ENCODE peak calls at places on chromosomes 16 and 17, in five cellular contexts. B is GM23338, V is transverse colon, H is sigmoid colon, G is SK-N-SH. U is an unnamed sample. For H3K36me3, the result is how much of the 10 kb centered on the place peaks cover.

GRCh38 chr16:83958137-83958810 is 5.2 kb downstream of the OSGIN1 start:
- DNase-seq in V (no peak), B (no peak), H (no peak), G (peak), U (no peak)

GRCh38 chr16:19119564-19119963 is 5.8 kb downstream of the ITPRIPL2 start:
- DNase-seq in V (no peak), H (no peak), G (no peak), B (no peak), U (no peak)

GRCh38 chr17:68324114-68324513 is 32.8 kb downstream of the ARSG start:
- DNase-seq in B (no peak), H (no peak), V (no peak), G (no peak), U (no peak)

GRCh38 chr17:19766016-19766415 is 17.9 kb upstream of the ALDH3A1 start:
- DNase-seq in V (no peak), B (no peak), G (no peak), H (no peak), U (peak)

GRCh38 chr16:24995033-24995432 is 20.1 kb downstream of the ARHGAP17 start:
- DNase-seq in G (no peak), B (no peak), H (no peak), V (no peak), U (no peak)

GRCh38 chr17:44785921-44786320 is 27.1 kb downstream of the ADAM11 start:
- DNase-seq in H (no peak), G (no peak), B (no peak), V (no peak), U (no peak)

GRCh38 chr17:14737984-14738651 is 437.2 kb downstream of the HS3ST3B1 start:
- DNase-seq in G (no peak), H (peak), B (peak), V (peak), U (peak)

GRCh38 chr17:18960803-18961511 is 9.0 kb downstream of the SLC5A10 start:
- DNase-seq in B (peak), G (peak), V (peak), H (peak), U (peak)

GRCh38 chr17:81544281-81544974 is 7.7 kb downstream of the FAAP100 start:
- DNase-seq in H (no peak), B (no peak), V (no peak), G (no peak), U (no peak)

GRCh38 chr16:24430937-24431760 is 108.2 kb upstream of the RBBP6 start:
- DNase-seq in H (no peak), V (no peak), B (no peak), G (no peak), U (no peak)

GRCh38 chr17:50953831-50954601 is 87.9 kb upstream of the TOB1 start:
- DNase-seq in B (peak), V (peak), H (peak), G (peak), U (no peak)

GRCh38 chr17:37479025-37479424 is 10.7 kb upstream of the DUSP14 start:
- DNase-seq in G (no peak), B (no peak), H (no peak), V (no peak), U (no peak)

GRCh38 chr17:55237268-55237667 is 27.5 kb upstream of the HLF start:
- DNase-seq in V (no peak), H (no peak), B (no peak), G (no peak), U (no peak)

GRCh38 chr16:57091200-57091989 is 988 bp upstream of the CPNE2 start:
- DNase-seq in H (peak), V (peak), B (peak), G (peak), U (no peak)

GRCh38 chr17:12743046-12743445 is 46.3 kb upstream of the ARHGAP44 start:
- DNase-seq in G (no peak), B (no peak), V (no peak), H (no peak), U (no peak)

GRCh38 chr17:2598166-2598565 is 4.7 kb downstream of the PAFAH1B1 start:
- DNase-seq in G (no peak), V (no peak), B (no peak), H (no peak), U (no peak)

GRCh38 chr17:43135454-43135819 is 10.3 kb upstream of the BRCA1 start:
- DNase-seq in B (peak), H (peak), V (no peak), G (no peak), U (no peak)

GRCh38 chr17:11564483-11565380 is 33.5 kb upstream of the DNAH9 start:
- DNase-seq in B (no peak), H (no peak), G (no peak), V (no peak), U (no peak)

GRCh38 chr17:56144205-56144604 is 9.1 kb upstream of the ANKFN1 start:
- DNase-seq in G (no peak), H (no peak), V (no peak), B (no peak), U (no peak)

GRCh38 chr16:5461141-5461540 is 363.5 kb upstream of the EEF2KMT start:
- DNase-seq in H (no peak), V (no peak), B (no peak), G (peak), U (no peak)

GRCh38 chr17:78192616-78193015 is 5.5 kb downstream of the AFMID start:
- DNase-seq in H (no peak), G (no peak), V (no peak), B (no peak), U (no peak)

GRCh38 chr16:55543470-55543869 is 23.0 kb upstream of the CAPNS2 start:
- DNase-seq in H (no peak), V (no peak), G (peak), B (peak), U (no peak)

GRCh38 chr17:79841369-79842135 is 2.3 kb upstream of the CBX4 start:
- DNase-seq in H (no peak), B (peak), G (no peak), V (no peak), U (no peak)

GRCh38 chr16:80175011-80175410 is 365.8 kb upstream of the DYNLRB2 start:
- DNase-seq in H (no peak), V (no peak), B (no peak), G (no peak), U (no peak)

GRCh38 chr17:82107341-82107860 is 9.4 kb upstream of the FASN start:
- DNase-seq in B (peak), G (peak), V (no peak), H (peak), U (no peak)

GRCh38 chr17:43832168-43832975 is 574 bp downstream of the MPP3 start:
- DNase-seq in V (peak), H (peak), B (peak), G (peak), U (no peak)

GRCh38 chr17:7043544-7044268 is at the start of gene SLC16A11:
- DNase-seq in H (no peak), V (peak), G (peak), B (peak), U (no peak)

GRCh38 chr17:66304304-66305174 is 2.1 kb downstream of the PRKCA start:
- DNase-seq in B (peak), H (no peak), G (peak), V (peak), U (no peak)

GRCh38 chr16:15440852-15441251 is 6.5 kb downstream of the BMERB1 start:
- DNase-seq in B (no peak), G (no peak), V (no peak), H (no peak), U (no peak)

GRCh38 chr16:64826374-64826773 is 295.5 kb downstream of the CDH11 start:
- DNase-seq in V (no peak), H (no peak), B (no peak), G (no peak), U (no peak)

GRCh38 chr16:55561319-55561848 is 5.1 kb upstream of the CAPNS2 start:
- DNase-seq in V (no peak), B (no peak), H (no peak), G (peak), U (no peak)

GRCh38 chr16:81632392-81633146 is 146.5 kb upstream of the PLCG2 start:
- DNase-seq in H (no peak), B (no peak), G (no peak), V (peak), U (no peak)

GRCh38 chr16:82995927-82996441 is 369.2 kb downstream of the CDH13 start:
- DNase-seq in H (no peak), G (no peak), V (peak), B (no peak), U (no peak)

DNA sequence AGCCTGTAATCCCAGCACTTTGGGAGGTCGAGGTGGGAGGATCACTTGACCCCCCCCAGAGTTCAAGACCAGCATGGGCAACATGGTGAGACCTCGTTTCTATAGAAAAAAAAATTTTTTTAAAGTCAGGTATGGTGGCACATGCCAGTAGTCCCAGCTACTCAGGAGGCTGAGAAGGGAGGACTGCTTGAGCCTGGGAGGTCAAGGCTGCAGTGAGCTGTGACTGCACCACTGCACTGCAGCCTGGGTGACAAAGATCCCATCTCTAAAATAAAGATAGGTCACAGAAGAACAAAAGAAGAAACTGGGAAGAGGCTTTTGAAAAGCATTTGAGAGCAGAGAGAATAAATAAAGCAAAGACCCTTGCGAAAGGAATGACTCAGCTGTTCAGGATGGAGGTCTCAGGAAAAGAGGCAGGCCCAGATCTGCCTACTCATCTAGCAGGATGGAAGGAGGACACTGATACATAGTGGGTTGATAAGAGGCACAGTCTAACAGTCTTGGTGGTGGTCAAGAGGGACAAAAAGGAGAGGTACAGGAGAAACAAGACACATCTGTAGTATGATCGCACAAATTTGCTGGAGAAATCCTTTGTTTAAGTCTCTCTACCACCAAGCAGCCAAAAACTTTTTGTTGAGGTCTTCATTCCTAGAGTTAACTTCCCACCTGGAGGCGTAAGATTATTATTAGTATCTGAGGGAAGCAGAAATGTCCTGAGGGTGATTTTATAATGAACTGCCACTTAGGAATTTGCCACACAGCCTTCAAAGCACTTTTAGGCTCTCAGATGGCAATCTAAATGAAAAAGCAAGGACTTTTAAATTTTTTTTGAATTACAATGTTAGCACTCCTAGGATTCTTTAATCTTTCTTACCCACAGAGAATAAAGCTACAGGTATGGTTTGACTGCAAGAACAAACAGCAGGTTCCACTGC is 17.6 kb downstream of the ZSWIM7 start:
- DNase-seq in B (peak), V (no peak), G (no peak), H (no peak), U (no peak)
- H3K36me3 ChIP-seq in B (under half), V (under half), G (under half), H (under half), U (half or more)

DNA sequence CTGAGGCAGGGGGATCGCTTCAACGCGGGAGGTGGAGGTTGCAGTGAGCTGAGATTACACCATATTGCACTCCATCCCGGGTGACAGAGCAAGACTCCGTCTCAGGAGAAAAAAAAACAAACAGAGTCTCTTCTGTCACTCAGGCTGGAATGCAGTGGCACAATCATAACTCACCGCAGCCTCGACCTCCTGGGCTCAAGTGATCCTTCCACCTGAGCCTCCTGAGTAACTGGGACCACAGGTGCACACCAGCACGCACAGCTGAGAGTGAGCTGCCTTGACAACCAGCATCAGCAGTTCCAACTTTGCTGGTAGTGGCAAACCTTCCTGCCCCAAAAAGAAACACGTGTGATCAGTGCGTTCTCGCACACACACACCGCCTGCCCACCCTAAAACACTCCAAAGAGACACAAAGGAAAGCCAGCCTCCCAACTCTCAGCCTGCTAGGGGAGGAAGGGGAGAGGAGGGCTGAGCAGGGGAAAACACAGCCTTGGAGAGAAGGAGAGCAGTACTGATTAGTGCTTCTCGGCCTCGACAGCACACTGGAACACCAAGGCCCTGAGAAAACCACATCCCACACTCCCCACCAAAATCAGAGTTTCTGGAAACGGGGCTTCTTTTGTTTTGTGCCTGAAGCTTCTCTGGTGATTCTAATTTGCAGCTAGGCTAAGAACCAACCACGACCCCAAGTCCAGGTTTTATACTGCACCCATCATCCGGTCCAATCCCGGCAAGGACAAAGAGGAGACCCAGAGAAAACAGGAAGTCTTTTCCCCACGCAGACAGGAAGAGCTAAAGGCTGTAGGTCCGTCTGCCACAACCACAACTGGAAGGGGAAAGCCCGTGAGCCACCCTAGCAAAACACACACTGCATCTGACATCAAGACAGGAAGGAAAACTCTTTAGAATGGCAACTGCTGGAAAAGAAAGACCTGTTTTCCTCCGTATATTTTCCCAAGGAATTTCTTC is 28.8 kb downstream of the ZCCHC14 start:
- DNase-seq in B (no peak), G (no peak), H (no peak), V (peak), U (no peak)
- TF ChIP-seq POLR2AphosphoS5 in B (no peak), G (no peak), H (no peak), V (no peak), U (no peak)

GRCh38 chr16:29990883-29991570 is 4.4 kb downstream of the HIRIP3 start:
- DNase-seq in V (no peak), H (no peak), G (no peak), B (no peak), U (peak)
- H3K36me3 ChIP-seq in V (under half), H (under half), G (under half), B (under half), U (half or more)

GRCh38 chr17:63665527-63666214 is 34.3 kb downstream of the LIMD2 start:
- DNase-seq in V (no peak), B (no peak), H (no peak), G (no peak), U (no peak)
- TF ChIP-seq POLR2AphosphoS5 in V (no peak), B (no peak), H (no peak), G (no peak), U (no peak)

GRCh38 chr17:47675380-47676198 is 18.4 kb upstream of the TBKBP1 start:
- DNase-seq in G (no peak), H (no peak), V (no peak), B (no peak), U (no peak)

GRCh38 chr17:47676510-47676909 is 17.5 kb upstream of the TBKBP1 start:
- DNase-seq in G (no peak), H (no peak), V (no peak), B (no peak), U (no peak)

GRCh38 chr17:47674503-47674902 is 19.5 kb upstream of the TBKBP1 start:
- DNase-seq in V (no peak), H (no peak), G (no peak), B (no peak), U (no peak)

GRCh38 chr17:47676199-47676472 is 17.8 kb upstream of the TBKBP1 start:
- DNase-seq in H (no peak), B (no peak), G (no peak), V (no peak), U (no peak)

DNA sequence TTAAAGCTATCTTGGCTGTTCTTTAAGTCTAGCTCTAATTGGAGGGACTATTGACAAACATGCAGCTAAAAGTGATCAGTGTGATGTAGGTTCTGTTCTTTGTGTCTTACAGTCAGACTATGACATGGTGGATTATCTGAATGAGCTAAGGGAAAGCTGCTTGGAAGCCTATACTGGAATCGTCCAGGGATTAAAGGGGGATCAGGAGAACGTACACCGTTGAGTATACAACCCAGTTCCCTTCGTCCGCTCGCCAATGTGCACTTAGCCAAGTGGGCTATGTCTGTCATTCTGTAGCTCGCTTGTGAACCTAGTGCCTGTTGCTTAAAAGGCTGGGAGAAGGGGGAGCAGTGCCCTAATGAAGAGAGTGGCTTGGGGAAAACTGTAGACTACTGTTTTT is 15.8 kb upstream of the TBKBP1 start:
- DNase-seq in V (no peak), G (no peak), B (no peak), H (no peak), U (no peak)
- H3K36me3 ChIP-seq in V (half or more), G (half or more), B (half or more), H (half or more), U (half or more)